ENCODE peak calls at places on chromosomes 6 and 20, in five cellular contexts. K, T, C, M and N are unnamed samples.

GRCh38 chr20:41854765-41855164 is 236.6 kb upstream of the CHD6 start:
- DNase-seq in K (no peak), T (peak), C (peak), M (no peak), N (no peak)

GRCh38 chr6:32047855-32048766 is 9.9 kb downstream of the CYP21A2 start:
- DNase-seq in K (no peak), T (peak), C (peak), M (peak), N (peak)

GRCh38 chr20:772806-773205 is 4.5 kb upstream of the SLC52A3 start:
- DNase-seq in K (no peak), T (no peak), C (no peak), M (no peak), N (no peak)

GRCh38 chr6:157898169-157898568 is 75.1 kb downstream of the SNX9 start:
- DNase-seq in K (no peak), T (no peak), C (no peak), M (no peak), N (no peak)

GRCh38 chr20:17806739-17807441 is 107.1 kb downstream of the BANF2 start:
- DNase-seq in K (no peak), T (no peak), C (peak), M (no peak), N (peak)

GRCh38 chr6:132188865-132189264 is 212.4 kb downstream of the MOXD1 start:
- DNase-seq in K (no peak), T (no peak), C (no peak), M (no peak), N (no peak)

GRCh38 chr20:47357296-47358051 is 975 bp upstream of the ZMYND8 start:
- DNase-seq in K (no peak), T (peak), C (peak), M (peak), N (peak)

GRCh38 chr6:110658621-110659211 is 156.6 kb downstream of the CDK19 start:
- DNase-seq in K (no peak), T (no peak), C (no peak), M (no peak), N (no peak)

GRCh38 chr6:42742116-42742894 is 3.6 kb downstream of the TBCC start:
- DNase-seq in K (no peak), T (no peak), C (no peak), M (no peak), N (no peak)

GRCh38 chr6:4055420-4056041 is 23.4 kb downstream of the FAM217A start:
- DNase-seq in K (no peak), T (peak), C (peak), M (peak), N (no peak)

GRCh38 chr6:33204165-33204414 is 365 bp upstream of the HSD17B8 start:
- DNase-seq in K (no peak), T (no peak), C (no peak), M (no peak), N (no peak)

GRCh38 chr6:33204415-33205171 is at the start of gene HSD17B8:
- DNase-seq in K (peak), T (peak), C (peak), M (peak), N (peak)

GRCh38 chr6:33206864-33207568 is 1.3 kb upstream of the RING1 start:
- DNase-seq in K (no peak), T (no peak), C (no peak), M (no peak), N (peak)

GRCh38 chr6:33206027-33206863 is 1.8 kb downstream of the HSD17B8 start:
- DNase-seq in K (no peak), T (no peak), C (no peak), M (no peak), N (no peak)

DNA sequence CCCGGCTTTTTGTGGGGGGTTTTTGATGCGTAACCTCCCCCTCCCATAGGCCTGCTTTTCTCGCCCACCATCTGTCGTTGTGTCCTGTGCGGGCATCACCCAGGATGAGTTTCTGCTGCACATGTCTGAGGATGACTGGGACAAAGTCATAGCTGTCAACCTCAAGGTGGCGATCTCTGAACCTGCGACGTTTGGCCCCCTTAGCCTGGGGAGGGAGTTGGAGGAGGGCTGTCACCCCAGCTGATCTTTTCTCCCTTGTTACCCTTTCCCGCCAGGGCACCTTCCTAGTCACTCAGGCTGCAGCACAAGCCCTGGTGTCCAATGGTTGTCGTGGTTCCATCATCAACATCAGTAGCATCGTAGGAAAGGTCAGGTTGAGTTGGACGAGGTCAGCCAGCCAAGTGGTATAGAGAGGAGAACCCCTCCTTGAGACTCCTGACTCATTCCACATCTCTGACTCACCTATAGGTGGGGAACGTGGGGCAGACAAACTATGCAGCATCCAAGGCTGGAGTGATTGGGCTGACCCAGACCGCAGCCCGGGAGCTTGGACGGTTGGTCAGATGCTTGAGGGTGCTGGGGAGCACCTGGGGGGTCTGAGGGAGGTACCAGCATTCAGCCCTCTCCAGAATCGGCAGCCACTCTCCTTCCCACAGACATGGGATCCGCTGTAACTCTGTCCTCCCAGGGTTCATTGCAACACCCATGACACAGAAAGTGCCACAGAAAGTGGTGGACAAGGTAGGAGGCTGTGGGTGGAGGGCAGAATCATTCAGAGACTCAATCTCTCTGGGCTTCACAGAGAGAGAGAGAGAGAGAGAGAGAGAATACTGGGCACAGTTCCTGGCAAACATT is 944 bp downstream of the HSD17B8 start:
- DNase-seq in K (no peak), T (peak), C (peak), M (no peak), N (peak)
- TF ChIP-seq JUNB in K (peak), T (no peak), C (no peak), M (no peak), N (no peak)

DNA sequence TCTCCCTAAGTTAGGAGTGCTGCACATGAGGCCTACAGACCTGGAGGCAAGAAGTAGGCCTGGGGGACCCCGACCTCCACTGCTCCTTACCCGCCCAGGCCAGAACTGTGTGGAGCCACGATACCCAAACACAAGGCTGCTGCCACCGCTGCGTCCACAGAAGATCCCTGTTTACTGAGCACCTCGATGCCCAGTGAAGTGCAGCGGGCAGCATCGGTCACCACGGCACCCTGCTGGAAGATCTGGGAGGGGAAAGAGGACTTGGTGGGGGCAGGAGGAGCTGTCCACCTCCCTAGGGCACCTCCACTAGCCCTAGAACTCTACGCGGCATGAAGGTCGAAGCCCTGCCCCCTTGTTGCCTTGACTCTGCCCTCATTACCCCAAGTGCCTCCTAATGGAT is 9.9 kb downstream of the GGT7 start:
- DNase-seq in K (no peak), T (no peak), C (no peak), M (no peak), N (no peak)
- TF ChIP-seq JUNB in K (no peak), T (no peak), C (no peak), M (no peak), N (no peak)

GRCh38 chr6:165886169-165886568 is 223.1 kb upstream of the PDE10A start:
- DNase-seq in K (no peak), T (no peak), C (no peak), M (no peak), N (no peak)

GRCh38 chr6:165881812-165882211 is 218.8 kb upstream of the PDE10A start:
- DNase-seq in K (no peak), T (no peak), C (no peak), M (no peak), N (no peak)

GRCh38 chr6:165884813-165885765 is 222.0 kb upstream of the PDE10A start:
- DNase-seq in K (peak), T (peak), C (peak), M (peak), N (peak)

GRCh38 chr6:165880721-165881120 is 217.7 kb upstream of the PDE10A start:
- DNase-seq in K (no peak), T (no peak), C (no peak), M (no peak), N (no peak)

DNA sequence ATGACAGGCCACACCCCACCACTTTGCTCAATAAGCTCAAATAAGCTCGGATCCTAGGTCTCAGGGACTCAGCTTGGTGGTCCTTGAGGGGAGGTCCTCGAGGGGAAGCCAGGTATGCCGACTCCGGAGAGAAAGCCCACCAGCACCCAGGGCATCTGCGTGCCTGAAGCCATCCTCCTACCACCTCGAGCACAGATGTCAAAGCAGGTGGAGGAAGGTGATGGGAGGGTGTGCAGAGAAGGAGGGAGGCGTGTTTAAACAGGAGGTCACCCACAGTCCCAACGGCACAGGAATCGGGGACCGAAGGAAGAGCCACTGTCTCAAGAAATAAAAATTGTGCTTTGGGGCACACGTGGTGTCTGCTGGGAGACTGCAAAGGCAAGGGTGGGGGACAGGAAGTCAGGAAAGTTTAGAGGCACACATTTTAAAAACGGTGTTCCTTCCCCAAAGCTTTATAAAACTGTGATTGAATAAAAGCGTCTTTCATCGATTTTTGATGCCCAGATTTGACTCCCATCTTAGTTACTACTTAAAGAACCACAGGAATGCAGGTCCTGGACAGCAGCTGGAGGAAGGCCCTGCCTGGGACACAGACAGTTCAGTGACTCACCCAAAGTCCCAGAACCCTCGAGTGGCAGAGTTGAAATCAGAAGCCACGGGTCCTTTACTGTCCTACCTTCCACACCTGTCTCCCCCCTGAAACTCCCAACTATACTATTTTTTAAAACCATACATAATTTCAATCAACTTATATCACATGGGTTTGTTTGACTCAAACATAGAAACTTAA is 221.0 kb upstream of the PDE10A start:
- DNase-seq in K (no peak), T (no peak), C (no peak), M (no peak), N (no peak)
- TF ChIP-seq JUNB in K (no peak), T (no peak), C (no peak), M (no peak), N (no peak)

DNA sequence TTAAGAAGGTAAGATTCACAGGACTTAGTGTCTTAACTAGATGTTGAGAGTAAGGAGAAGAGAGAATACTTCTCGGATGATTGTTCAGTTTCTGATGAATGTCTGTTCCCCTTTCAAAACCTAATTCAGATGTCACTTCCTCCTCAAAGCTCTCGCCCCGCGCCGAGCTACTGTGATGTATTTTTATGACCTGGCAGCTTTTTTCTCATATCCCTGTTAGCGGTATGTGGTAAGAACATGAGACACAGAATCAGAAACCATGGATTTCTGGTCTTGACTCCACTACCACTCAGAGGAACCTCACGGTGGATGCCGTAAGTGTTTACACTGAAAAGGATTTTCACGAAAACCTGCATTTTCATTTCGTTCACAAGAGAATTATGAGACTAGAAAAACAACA is 48.4 kb downstream of the CEP43 start:
- DNase-seq in K (peak), T (no peak), C (no peak), M (no peak), N (no peak)
- TF ChIP-seq JUNB in K (peak), T (no peak), C (no peak), M (no peak), N (no peak)

GRCh38 chr20:32333181-32333987 is 24.7 kb upstream of the ASXL1 start:
- DNase-seq in K (peak), T (no peak), C (peak), M (no peak), N (no peak)
- TF ChIP-seq JUNB in K (peak), T (no peak), C (no peak), M (no peak), N (no peak)

GRCh38 chr6:2763345-2763841 is 1.8 kb upstream of the WRNIP1 start:
- DNase-seq in K (no peak), T (no peak), C (no peak), M (no peak), N (no peak)

GRCh38 chr6:2758980-2759379 is 6.2 kb upstream of the WRNIP1 start:
- DNase-seq in K (no peak), T (no peak), C (no peak), M (no peak), N (no peak)

GRCh38 chr6:2764610-2765165 is 505 bp upstream of the WRNIP1 start:
- DNase-seq in K (no peak), T (peak), C (peak), M (peak), N (peak)

GRCh38 chr6:2763876-2764540 is 1.2 kb upstream of the WRNIP1 start:
- DNase-seq in K (no peak), T (peak), C (no peak), M (no peak), N (peak)

DNA sequence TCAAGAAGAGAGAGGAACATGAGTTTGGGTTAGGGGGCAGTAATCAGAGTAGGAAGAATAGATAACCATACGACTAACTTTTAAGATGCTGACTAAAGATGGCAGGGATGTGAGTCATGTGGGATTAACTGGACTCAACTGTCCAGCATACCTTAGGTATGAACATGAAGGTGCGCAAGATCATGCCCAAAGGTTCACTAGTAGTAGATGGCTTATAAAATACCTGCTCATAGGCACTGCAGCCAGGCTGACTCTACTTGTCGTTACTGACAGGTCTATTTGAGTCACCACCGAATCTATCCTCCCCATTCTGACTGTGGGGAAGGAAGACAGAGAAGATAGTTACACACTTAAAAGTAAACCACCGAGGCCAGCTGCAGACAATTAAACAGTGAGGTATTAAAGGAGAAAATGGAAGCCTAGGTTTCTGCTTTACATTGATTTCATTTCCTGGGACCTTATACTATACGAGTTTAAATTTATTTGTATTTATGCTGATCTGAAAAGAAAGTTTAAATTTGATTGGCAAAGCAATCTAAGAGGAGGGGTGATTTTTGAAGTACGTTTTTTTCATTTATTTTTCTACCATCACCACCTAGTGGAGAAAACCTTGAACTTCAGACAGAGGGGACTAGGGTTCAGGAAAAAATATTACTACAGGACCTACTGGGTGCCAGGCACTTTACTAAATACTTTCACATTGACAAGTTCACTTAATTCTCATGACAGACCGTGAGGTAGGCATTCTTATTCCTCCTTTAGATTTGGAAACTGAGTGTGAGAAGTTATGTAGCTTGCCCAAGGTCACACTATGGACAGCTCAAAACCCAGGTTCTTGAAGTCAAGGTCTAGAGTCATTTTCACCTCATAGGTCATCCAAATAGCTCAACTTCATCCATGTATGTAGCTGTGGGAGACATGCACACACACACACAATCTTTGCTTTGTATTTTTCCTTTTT is 4.0 kb upstream of the WRNIP1 start:
- DNase-seq in K (no peak), T (no peak), C (peak), M (no peak), N (peak)
- TF ChIP-seq JUNB in K (no peak), T (no peak), C (no peak), M (no peak), N (no peak)

GRCh38 chr6:104573372-104573771 is 286.3 kb downstream of the HACE1 start:
- DNase-seq in K (no peak), T (no peak), C (no peak), M (no peak), N (no peak)

GRCh38 chr6:104579464-104579863 is 280.3 kb downstream of the HACE1 start:
- DNase-seq in K (no peak), T (no peak), C (no peak), M (no peak), N (peak)

GRCh38 chr6:104572901-104573300 is 286.8 kb downstream of the HACE1 start:
- DNase-seq in K (no peak), T (no peak), C (no peak), M (no peak), N (no peak)

GRCh38 chr6:104574135-104574750 is 285.5 kb downstream of the HACE1 start:
- DNase-seq in K (no peak), T (no peak), C (no peak), M (no peak), N (no peak)

DNA sequence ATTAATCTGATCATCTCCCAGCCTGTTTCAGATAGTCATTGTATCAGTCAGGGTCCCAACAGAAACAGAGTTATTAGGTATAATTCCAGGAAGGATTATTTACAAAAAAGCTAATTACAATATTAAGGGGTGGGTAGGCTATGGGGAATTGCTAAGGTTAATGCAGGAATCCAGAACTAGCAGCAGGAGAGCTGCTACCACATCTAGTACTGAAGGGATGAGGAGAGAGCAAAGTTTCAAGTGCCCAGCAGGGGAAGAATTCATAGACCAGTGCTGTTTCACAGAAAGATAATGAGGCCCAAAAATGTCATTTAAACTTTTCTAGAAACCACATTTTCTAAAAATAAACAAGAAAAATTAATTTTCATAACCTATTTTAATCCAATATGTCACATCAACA is 284.2 kb downstream of the HACE1 start:
- DNase-seq in K (no peak), T (no peak), C (no peak), M (no peak), N (peak)
- TF ChIP-seq JUNB in K (no peak), T (no peak), C (no peak), M (no peak), N (no peak)